ENCODE peak calls at places on chromosome 1, in four cellular contexts. V is GM12891, D is HL-60, A is K562. L is an unnamed sample.

GRCh38 chr1:15282038-15282437 is 35.0 kb downstream of the FHAD1 start:
- DNase-seq in V (no peak), D (no peak), A (no peak), L (no peak)

GRCh38 chr1:182262425-182262824 is 129.2 kb downstream of the GLUL start:
- DNase-seq in V (no peak), D (no peak), A (no peak), L (no peak)

GRCh38 chr1:8746554-8746953 is 70.9 kb downstream of the RERE start:
- DNase-seq in V (no peak), D (no peak), A (no peak), L (no peak)

GRCh38 chr1:73998348-73998959 is 199.5 kb downstream of the LRRIQ3 start:
- DNase-seq in V (no peak), D (no peak), A (no peak), L (peak; percentile 1)

GRCh38 chr1:228375578-228376261 is 30.9 kb downstream of the TRIM11 start:
- DNase-seq in V (no peak), D (no peak), A (no peak), L (no peak)

GRCh38 chr1:178885869-178886268 is 15.0 kb upstream of the ANGPTL1 start:
- DNase-seq in V (no peak), D (no peak), A (no peak), L (no peak)

GRCh38 chr1:89198500-89199072 is at the start of gene GBP4:
- DNase-seq in V (no peak), D (no peak), A (no peak), L (peak; percentile 69)

GRCh38 chr1:4703646-4704045 is 49.2 kb downstream of the AJAP1 start:
- DNase-seq in V (no peak), D (no peak), A (no peak), L (no peak)

GRCh38 chr1:85157436-85157835 is 43.4 kb downstream of the SYDE2 start:
- DNase-seq in V (no peak), D (no peak), A (no peak), L (no peak)

GRCh38 chr1:151199860-151200581 is 1.7 kb downstream of the PIP5K1A start:
- DNase-seq in V (no peak), D (no peak), A (no peak), L (no peak)

GRCh38 chr1:233406339-233406960 is 78.9 kb downstream of the MAP3K21 start:
- DNase-seq in V (no peak), D (no peak), A (no peak), L (no peak)

GRCh38 chr1:117618450-117619122 is 12.7 kb downstream of the TENT5C start:
- DNase-seq in V (no peak), D (no peak), A (no peak), L (no peak)

GRCh38 chr1:18945401-18945849 is 11.1 kb downstream of the IFFO2 start:
- DNase-seq in V (no peak), D (no peak), A (no peak), L (no peak)

GRCh38 chr1:151831605-151832004 is at the start of gene RORC:
- DNase-seq in V (no peak), D (no peak), A (no peak), L (no peak)

GRCh38 chr1:230382060-230382491 is 44.1 kb downstream of the PGBD5 start:
- DNase-seq in V (no peak), D (no peak), A (no peak), L (no peak)

GRCh38 chr1:29633784-29634183 is 397.5 kb downstream of the PTPRU start:
- DNase-seq in V (no peak), D (no peak), A (no peak), L (no peak)

GRCh38 chr1:177586429-177586828 is 383.4 kb downstream of the SEC16B start:
- DNase-seq in V (no peak), D (no peak), A (no peak), L (no peak)

GRCh38 chr1:182286761-182287160 is 104.8 kb downstream of the GLUL start:
- DNase-seq in V (no peak), D (no peak), A (no peak), L (no peak)

GRCh38 chr1:17348593-17349234 is 23.3 kb upstream of the PADI6 start:
- DNase-seq in V (peak; percentile 62), D (no peak), A (no peak), L (peak; percentile 34)

GRCh38 chr1:1001057-1001630 is 1.2 kb upstream of the HES4 start:
- DNase-seq in V (no peak), D (no peak), A (peak; percentile 46), L (no peak)

GRCh38 chr1:52294580-52294979 is 71.4 kb downstream of the CC2D1B start:
- DNase-seq in V (no peak), D (no peak), A (no peak), L (no peak)

GRCh38 chr1:45008516-45008915 is 2.6 kb downstream of the HECTD3 start:
- DNase-seq in V (no peak), D (no peak), A (no peak), L (no peak)

GRCh38 chr1:217137210-217137871 is 414.1 kb upstream of the ESRRG start:
- DNase-seq in V (no peak), D (no peak), A (no peak), L (no peak)

GRCh38 chr1:231240531-231240882 is 505 bp upstream of the GNPAT start:
- DNase-seq in V (no peak), D (no peak), A (no peak), L (no peak)

GRCh38 chr1:112887599-112888303 is 68.2 kb downstream of the SLC16A1 start:
- DNase-seq in V (no peak), D (no peak), A (no peak), L (no peak)

GRCh38 chr1:63261736-63262142 is 60.6 kb upstream of the FOXD3 start:
- DNase-seq in V (no peak), D (peak; percentile 32), A (no peak), L (no peak)

GRCh38 chr1:63266857-63267256 is 55.5 kb upstream of the FOXD3 start:
- DNase-seq in V (no peak), D (no peak), A (no peak), L (no peak)

GRCh38 chr1:63269571-63269970 is 52.8 kb upstream of the FOXD3 start:
- DNase-seq in V (no peak), D (no peak), A (no peak), L (no peak)

GRCh38 chr1:63262148-63262770 is 60.1 kb upstream of the FOXD3 start:
- DNase-seq in V (no peak), D (no peak), A (no peak), L (no peak)

DNA sequence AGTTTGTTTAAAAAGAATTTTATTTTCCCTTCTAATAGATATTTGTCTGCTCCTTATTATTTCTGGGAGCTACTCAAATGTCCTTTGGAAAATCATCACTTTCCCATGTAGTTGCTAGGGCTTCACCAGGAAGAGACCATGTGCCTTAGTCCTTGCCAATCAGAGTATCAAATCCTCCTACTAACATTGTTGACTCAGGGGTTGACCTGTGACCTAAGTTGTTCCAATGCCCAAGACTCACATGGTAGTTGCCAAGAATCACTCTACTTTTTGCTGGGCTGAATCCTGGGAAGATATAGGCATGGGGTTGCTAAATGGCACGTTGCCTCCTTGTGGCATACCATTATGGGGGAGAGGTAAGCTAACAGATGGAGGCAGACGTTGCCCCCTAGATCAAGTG is 58.2 kb upstream of the FOXD3 start:
- DNase-seq in V (no peak), D (no peak), A (no peak), L (no peak)
- TF ChIP-seq SPI1 in V (no peak), D (no peak), A (no peak), L (no peak)

DNA sequence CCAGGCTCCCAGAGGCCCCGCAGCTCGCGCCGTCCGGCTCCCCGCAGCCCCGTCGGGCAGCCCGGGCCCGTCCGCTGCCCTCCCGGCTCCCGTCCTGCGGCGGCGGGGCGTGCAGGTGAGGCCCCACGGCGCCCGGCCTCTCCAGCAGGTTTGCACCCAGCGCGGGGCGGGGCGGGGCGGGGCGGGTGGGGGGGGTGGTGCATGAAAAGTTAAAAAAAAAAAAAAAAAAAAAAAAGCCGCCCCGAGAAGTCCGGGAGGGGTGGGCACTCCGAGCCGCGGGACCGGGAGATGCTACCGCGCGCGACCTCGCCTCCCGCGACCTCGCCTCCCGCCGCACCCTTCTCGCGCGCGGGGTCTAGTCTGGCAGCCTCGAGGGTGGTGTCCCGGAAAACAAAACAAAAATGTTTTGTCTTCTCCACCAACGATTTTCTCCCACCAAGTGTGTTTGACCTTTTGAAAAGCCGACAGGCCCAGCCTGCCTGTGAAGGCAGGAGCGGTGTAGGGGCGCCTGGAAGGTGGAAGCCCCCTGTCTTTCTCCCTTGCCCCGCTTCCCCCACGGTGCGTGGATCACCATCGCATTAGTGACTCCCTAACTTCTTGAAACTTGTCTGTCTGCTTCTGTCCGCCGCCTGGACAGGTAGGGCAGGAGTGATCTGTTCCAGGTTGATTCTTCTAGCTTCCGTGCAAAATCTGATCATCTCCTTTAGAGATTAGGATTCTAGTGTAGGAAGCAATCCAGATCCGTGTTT is 541 bp downstream of the RCAN3 start:
- DNase-seq in V (no peak), D (no peak), A (no peak), L (no peak)
- TF ChIP-seq SPI1 in V (no peak), D (no peak), A (no peak), L (no peak)

GRCh38 chr1:23953020-23953419 is 6.6 kb upstream of the PNRC2 start:
- DNase-seq in V (no peak), D (no peak), A (no peak), L (no peak)

GRCh38 chr1:23958810-23959460 is 693 bp upstream of the PNRC2 start:
- DNase-seq in V (peak; percentile 62), D (peak; percentile 94), A (peak; percentile 91), L (peak; percentile 96)

GRCh38 chr1:23960291-23960718 is 677 bp downstream of the PNRC2 start:
- DNase-seq in V (no peak), D (no peak), A (no peak), L (no peak)

GRCh38 chr1:23959461-23960290 is at the start of gene PNRC2:
- DNase-seq in V (peak; percentile 85), D (peak; percentile 88), A (peak; percentile 99), L (peak; percentile 82)

GRCh38 chr1:23957096-23957495 is 2.5 kb upstream of the PNRC2 start:
- DNase-seq in V (no peak), D (no peak), A (no peak), L (no peak)
- TF ChIP-seq SPI1 in V (no peak), D (no peak), A (no peak), L (no peak)

GRCh38 chr1:76870037-76870436 is 2.8 kb downstream of the ST6GALNAC5 start:
- DNase-seq in V (no peak), D (no peak), A (peak; percentile 30), L (no peak)

GRCh38 chr1:76867342-76868130 is at the start of gene ST6GALNAC5:
- DNase-seq in V (peak; percentile 10), D (no peak), A (no peak), L (no peak)

GRCh38 chr1:76866566-76866965 is 714 bp upstream of the ST6GALNAC5 start:
- DNase-seq in V (no peak), D (no peak), A (no peak), L (no peak)

GRCh38 chr1:76868154-76868882 is 1.0 kb downstream of the ST6GALNAC5 start:
- DNase-seq in V (peak; percentile 44), D (no peak), A (no peak), L (no peak)

DNA sequence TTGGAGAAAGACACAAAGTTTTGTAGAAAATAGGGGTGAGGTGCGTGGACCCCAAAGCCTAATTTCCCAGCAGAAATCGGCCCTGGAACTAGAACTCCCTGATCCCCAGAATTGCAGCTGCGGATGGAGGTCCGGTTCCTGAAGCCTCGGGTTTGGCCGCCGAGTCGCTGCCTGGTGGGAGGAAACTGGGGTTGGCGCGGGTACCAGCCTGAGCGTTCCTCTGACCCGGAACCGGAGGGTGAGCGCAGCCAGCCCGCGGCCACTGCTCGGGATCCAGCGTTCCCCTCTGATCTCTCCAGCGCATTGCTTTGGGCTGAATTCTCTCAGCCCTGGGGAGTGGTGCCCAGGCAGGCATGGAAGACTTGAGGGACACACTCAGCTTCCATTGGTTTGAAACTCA is 1.6 kb downstream of the ST6GALNAC5 start:
- DNase-seq in V (no peak), D (no peak), A (no peak), L (no peak)
- TF ChIP-seq SPI1 in V (no peak), D (no peak), A (no peak), L (no peak)